ENCODE peak calls at places on chromosome X, in nine cellular contexts. One of them, this sample, is unnamed.

GRCh38 chrX:45628041-45628440 is 427.4 kb upstream of the DIPK2B start:
- DNase-seq in transverse colon: no peak
- DNase-seq in HepG2: no peak
- DNase-seq in GM23248: peak
- DNase-seq in ovary: no peak
- DNase-seq in fibroblast of mammary gland: peak
- DNase-seq in foreskin fibroblast: peak
- DNase-seq in astrocyte of the spinal cord: no peak
- DNase-seq in mucosa of descending colon: no peak
- DNase-seq in this sample: no peak

GRCh38 chrX:125769628-125770027 is 396.5 kb downstream of the DCAF12L2 start:
- DNase-seq in transverse colon: no peak
- DNase-seq in HepG2: no peak
- DNase-seq in GM23248: no peak
- DNase-seq in ovary: no peak
- DNase-seq in fibroblast of mammary gland: no peak
- DNase-seq in foreskin fibroblast: no peak
- DNase-seq in astrocyte of the spinal cord: no peak
- DNase-seq in mucosa of descending colon: no peak
- DNase-seq in this sample: no peak

GRCh38 chrX:49209434-49210251 is 9.7 kb upstream of the SYP start:
- DNase-seq in transverse colon: no peak
- DNase-seq in HepG2: no peak
- DNase-seq in GM23248: no peak
- DNase-seq in ovary: no peak
- DNase-seq in fibroblast of mammary gland: peak
- DNase-seq in foreskin fibroblast: no peak
- DNase-seq in astrocyte of the spinal cord: no peak
- DNase-seq in mucosa of descending colon: no peak
- DNase-seq in this sample: no peak

GRCh38 chrX:33149085-33149484 is 62.3 kb downstream of the DMD start:
- DNase-seq in transverse colon: no peak
- DNase-seq in HepG2: no peak
- DNase-seq in GM23248: no peak
- DNase-seq in ovary: no peak
- DNase-seq in fibroblast of mammary gland: no peak
- DNase-seq in foreskin fibroblast: no peak
- DNase-seq in astrocyte of the spinal cord: no peak
- DNase-seq in mucosa of descending colon: no peak
- DNase-seq in this sample: no peak

GRCh38 chrX:74351760-74352159 is 47.8 kb downstream of the ZCCHC13 start:
- DNase-seq in transverse colon: no peak
- DNase-seq in HepG2: no peak
- DNase-seq in GM23248: peak
- DNase-seq in ovary: no peak
- DNase-seq in fibroblast of mammary gland: peak
- DNase-seq in foreskin fibroblast: no peak
- DNase-seq in astrocyte of the spinal cord: no peak
- DNase-seq in mucosa of descending colon: no peak
- DNase-seq in this sample: no peak

GRCh38 chrX:134717698-134718328 is 59.5 kb upstream of the PLAC1 start:
- DNase-seq in transverse colon: no peak
- DNase-seq in HepG2: no peak
- DNase-seq in GM23248: peak
- DNase-seq in ovary: no peak
- DNase-seq in fibroblast of mammary gland: peak
- DNase-seq in foreskin fibroblast: peak
- DNase-seq in astrocyte of the spinal cord: no peak
- DNase-seq in mucosa of descending colon: no peak
- DNase-seq in this sample: no peak

GRCh38 chrX:13013353-13014110 is 30.9 kb downstream of the FAM9C start:
- DNase-seq in transverse colon: peak
- DNase-seq in HepG2: no peak
- DNase-seq in GM23248: no peak
- DNase-seq in ovary: no peak
- DNase-seq in fibroblast of mammary gland: peak
- DNase-seq in foreskin fibroblast: no peak
- DNase-seq in astrocyte of the spinal cord: no peak
- DNase-seq in mucosa of descending colon: no peak
- DNase-seq in this sample: no peak

GRCh38 chrX:33336783-33337182 is 125.4 kb upstream of the DMD start:
- DNase-seq in transverse colon: no peak
- DNase-seq in HepG2: peak
- DNase-seq in GM23248: peak
- DNase-seq in ovary: no peak
- DNase-seq in fibroblast of mammary gland: peak
- DNase-seq in foreskin fibroblast: no peak
- DNase-seq in astrocyte of the spinal cord: peak
- DNase-seq in mucosa of descending colon: no peak
- DNase-seq in this sample: no peak

GRCh38 chrX:368811-369562 is 17.7 kb downstream of the PPP2R3B start:
- DNase-seq in transverse colon: no peak
- DNase-seq in HepG2: no peak
- DNase-seq in GM23248: peak
- DNase-seq in ovary: no peak
- DNase-seq in fibroblast of mammary gland: peak
- DNase-seq in foreskin fibroblast: peak
- DNase-seq in astrocyte of the spinal cord: peak
- DNase-seq in mucosa of descending colon: peak
- DNase-seq in this sample: no peak

GRCh38 chrX:32749075-32749474 is 462.3 kb downstream of the DMD start:
- DNase-seq in transverse colon: no peak
- DNase-seq in HepG2: no peak
- DNase-seq in GM23248: no peak
- DNase-seq in ovary: no peak
- DNase-seq in fibroblast of mammary gland: no peak
- DNase-seq in foreskin fibroblast: no peak
- DNase-seq in astrocyte of the spinal cord: no peak
- DNase-seq in mucosa of descending colon: no peak
- DNase-seq in this sample: no peak

GRCh38 chrX:119145241-119145653 is 17.6 kb upstream of the KIAA1210 start:
- DNase-seq in transverse colon: peak
- DNase-seq in HepG2: no peak
- DNase-seq in GM23248: peak
- DNase-seq in ovary: no peak
- DNase-seq in fibroblast of mammary gland: peak
- DNase-seq in foreskin fibroblast: no peak
- DNase-seq in astrocyte of the spinal cord: no peak
- DNase-seq in mucosa of descending colon: no peak
- DNase-seq in this sample: no peak

GRCh38 chrX:39497717-39498265 is 600.0 kb downstream of the BCOR start:
- DNase-seq in transverse colon: no peak
- DNase-seq in HepG2: no peak
- DNase-seq in GM23248: no peak
- DNase-seq in ovary: no peak
- DNase-seq in fibroblast of mammary gland: no peak
- DNase-seq in foreskin fibroblast: no peak
- DNase-seq in astrocyte of the spinal cord: no peak
- DNase-seq in mucosa of descending colon: no peak
- DNase-seq in this sample: no peak

GRCh38 chrX:53128097-53128749 is 34.3 kb downstream of the KANTR start:
- DNase-seq in transverse colon: no peak
- DNase-seq in HepG2: no peak
- DNase-seq in GM23248: peak
- DNase-seq in ovary: no peak
- DNase-seq in fibroblast of mammary gland: peak
- DNase-seq in foreskin fibroblast: no peak
- DNase-seq in astrocyte of the spinal cord: peak
- DNase-seq in mucosa of descending colon: no peak
- DNase-seq in this sample: no peak

GRCh38 chrX:77009691-77010090 is 437.5 kb upstream of the FGF16 start:
- DNase-seq in transverse colon: no peak
- DNase-seq in HepG2: no peak
- DNase-seq in GM23248: peak
- DNase-seq in ovary: no peak
- DNase-seq in fibroblast of mammary gland: peak
- DNase-seq in foreskin fibroblast: no peak
- DNase-seq in astrocyte of the spinal cord: peak
- DNase-seq in mucosa of descending colon: no peak
- DNase-seq in this sample: peak

GRCh38 chrX:111372065-111372464 is 39.9 kb downstream of the DCX start:
- DNase-seq in transverse colon: no peak
- DNase-seq in HepG2: no peak
- DNase-seq in GM23248: no peak
- DNase-seq in ovary: no peak
- DNase-seq in fibroblast of mammary gland: no peak
- DNase-seq in foreskin fibroblast: no peak
- DNase-seq in astrocyte of the spinal cord: no peak
- DNase-seq in mucosa of descending colon: no peak
- DNase-seq in this sample: no peak

GRCh38 chrX:22081475-22082092 is 49.5 kb downstream of the PHEX start:
- DNase-seq in transverse colon: peak
- DNase-seq in HepG2: peak
- DNase-seq in GM23248: peak
- DNase-seq in ovary: no peak
- DNase-seq in fibroblast of mammary gland: peak
- DNase-seq in foreskin fibroblast: peak
- DNase-seq in astrocyte of the spinal cord: peak
- DNase-seq in mucosa of descending colon: no peak
- DNase-seq in this sample: peak

GRCh38 chrX:91137881-91138280 is 296.8 kb upstream of the PABPC5 start:
- DNase-seq in transverse colon: no peak
- DNase-seq in HepG2: no peak
- DNase-seq in GM23248: no peak
- DNase-seq in ovary: no peak
- DNase-seq in fibroblast of mammary gland: no peak
- DNase-seq in foreskin fibroblast: no peak
- DNase-seq in astrocyte of the spinal cord: no peak
- DNase-seq in mucosa of descending colon: no peak
- DNase-seq in this sample: no peak

GRCh38 chrX:52979568-52979967 is 21.2 kb upstream of the FAM156A start:
- DNase-seq in transverse colon: no peak
- DNase-seq in HepG2: no peak
- DNase-seq in GM23248: no peak
- DNase-seq in ovary: no peak
- DNase-seq in fibroblast of mammary gland: no peak
- DNase-seq in foreskin fibroblast: no peak
- DNase-seq in astrocyte of the spinal cord: no peak
- DNase-seq in mucosa of descending colon: no peak
- DNase-seq in this sample: no peak

GRCh38 chrX:129738466-129739308 is at the start of gene XPNPEP2:
- DNase-seq in transverse colon: no peak
- DNase-seq in HepG2: no peak
- DNase-seq in GM23248: peak
- DNase-seq in ovary: peak
- DNase-seq in fibroblast of mammary gland: peak
- DNase-seq in foreskin fibroblast: peak
- DNase-seq in astrocyte of the spinal cord: no peak
- DNase-seq in mucosa of descending colon: no peak
- DNase-seq in this sample: no peak

GRCh38 chrX:133792198-133792953 is 193.0 kb downstream of the GPC3 start:
- DNase-seq in transverse colon: peak
- DNase-seq in HepG2: peak
- DNase-seq in GM23248: peak
- DNase-seq in ovary: peak
- DNase-seq in fibroblast of mammary gland: peak
- DNase-seq in foreskin fibroblast: peak
- DNase-seq in astrocyte of the spinal cord: peak
- DNase-seq in mucosa of descending colon: peak
- DNase-seq in this sample: peak

GRCh38 chrX:39961441-39961840 is 136.3 kb downstream of the BCOR start:
- DNase-seq in transverse colon: no peak
- DNase-seq in HepG2: no peak
- DNase-seq in GM23248: no peak
- DNase-seq in ovary: no peak
- DNase-seq in fibroblast of mammary gland: no peak
- DNase-seq in foreskin fibroblast: no peak
- DNase-seq in astrocyte of the spinal cord: no peak
- DNase-seq in mucosa of descending colon: no peak
- DNase-seq in this sample: no peak

GRCh38 chrX:150506020-150506419 is 62.4 kb upstream of the MTM1 start:
- DNase-seq in transverse colon: no peak
- DNase-seq in HepG2: no peak
- DNase-seq in GM23248: no peak
- DNase-seq in ovary: no peak
- DNase-seq in fibroblast of mammary gland: no peak
- DNase-seq in foreskin fibroblast: no peak
- DNase-seq in astrocyte of the spinal cord: no peak
- DNase-seq in mucosa of descending colon: no peak
- DNase-seq in this sample: no peak
- H3K4me3 ChIP-seq in transverse colon: no peak
- H3K4me3 ChIP-seq in HepG2: no peak
- H3K4me3 ChIP-seq in GM23248: no peak
- H3K4me3 ChIP-seq in ovary: no peak
- H3K4me3 ChIP-seq in fibroblast of mammary gland: no peak
- H3K4me3 ChIP-seq in foreskin fibroblast: no peak
- H3K4me3 ChIP-seq in astrocyte of the spinal cord: no peak
- H3K4me3 ChIP-seq in mucosa of descending colon: no peak
- H3K4me3 ChIP-seq in this sample: no peak

DNA sequence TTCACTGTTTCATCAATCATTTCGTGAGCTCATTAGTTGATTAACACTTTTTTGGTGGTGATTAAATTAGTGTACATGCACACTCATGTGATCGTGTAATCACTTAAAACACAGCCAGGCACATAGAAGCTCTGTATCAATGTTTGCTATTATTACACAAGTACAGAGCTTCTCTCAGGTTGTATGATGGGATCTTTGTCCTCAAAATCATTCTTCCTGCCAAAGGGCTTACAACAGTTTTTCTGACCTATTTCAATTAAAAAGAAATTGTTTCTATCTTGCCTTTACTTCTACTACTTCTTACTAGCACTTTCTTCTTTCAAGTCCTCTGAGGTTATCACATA is 145.1 kb downstream of the AMELX start:
- DNase-seq in transverse colon: no peak
- DNase-seq in HepG2: no peak
- DNase-seq in GM23248: no peak
- DNase-seq in ovary: no peak
- DNase-seq in fibroblast of mammary gland: no peak
- DNase-seq in foreskin fibroblast: no peak
- DNase-seq in astrocyte of the spinal cord: no peak
- DNase-seq in mucosa of descending colon: no peak
- DNase-seq in this sample: no peak
- H3K4me3 ChIP-seq in transverse colon: no peak
- H3K4me3 ChIP-seq in HepG2: no peak
- H3K4me3 ChIP-seq in GM23248: peak
- H3K4me3 ChIP-seq in ovary: no peak
- H3K4me3 ChIP-seq in fibroblast of mammary gland: no peak
- H3K4me3 ChIP-seq in foreskin fibroblast: no peak
- H3K4me3 ChIP-seq in astrocyte of the spinal cord: no peak
- H3K4me3 ChIP-seq in mucosa of descending colon: no peak
- H3K4me3 ChIP-seq in this sample: no peak

GRCh38 chrX:1492421-1493012 is 39.8 kb upstream of the ASMTL start:
- DNase-seq in transverse colon: no peak
- DNase-seq in HepG2: no peak
- DNase-seq in GM23248: no peak
- DNase-seq in ovary: no peak
- DNase-seq in fibroblast of mammary gland: no peak
- DNase-seq in foreskin fibroblast: no peak
- DNase-seq in astrocyte of the spinal cord: no peak
- DNase-seq in mucosa of descending colon: no peak
- DNase-seq in this sample: no peak
- H3K4me3 ChIP-seq in transverse colon: no peak
- H3K4me3 ChIP-seq in HepG2: no peak
- H3K4me3 ChIP-seq in GM23248: no peak
- H3K4me3 ChIP-seq in ovary: no peak
- H3K4me3 ChIP-seq in fibroblast of mammary gland: no peak
- H3K4me3 ChIP-seq in foreskin fibroblast: no peak
- H3K4me3 ChIP-seq in astrocyte of the spinal cord: no peak
- H3K4me3 ChIP-seq in mucosa of descending colon: no peak
- H3K4me3 ChIP-seq in this sample: no peak

GRCh38 chrX:152896450-152896849 is 1.4 kb upstream of the ZNF185 start:
- DNase-seq in transverse colon: no peak
- DNase-seq in HepG2: no peak
- DNase-seq in GM23248: peak
- DNase-seq in ovary: no peak
- DNase-seq in fibroblast of mammary gland: no peak
- DNase-seq in foreskin fibroblast: peak
- DNase-seq in astrocyte of the spinal cord: no peak
- DNase-seq in mucosa of descending colon: no peak
- DNase-seq in this sample: no peak
- H3K4me3 ChIP-seq in transverse colon: no peak
- H3K4me3 ChIP-seq in HepG2: no peak
- H3K4me3 ChIP-seq in GM23248: no peak
- H3K4me3 ChIP-seq in ovary: no peak
- H3K4me3 ChIP-seq in fibroblast of mammary gland: no peak
- H3K4me3 ChIP-seq in foreskin fibroblast: no peak
- H3K4me3 ChIP-seq in astrocyte of the spinal cord: no peak
- H3K4me3 ChIP-seq in mucosa of descending colon: no peak
- H3K4me3 ChIP-seq in this sample: no peak

This sample was measured in astrocyte of the cerebellum.